ENCODE peak calls at places on chromosomes 3 and 15, in eight cellular contexts. One of them, this sample, is unnamed.

GRCh38 chr15:95839367-95839782 is 491.1 kb upstream of the NR2F2 start:
- DNase-seq in AG04450: no peak
- DNase-seq in cardiac fibroblast: peak
- DNase-seq in spleen: no peak
- DNase-seq in neural progenitor cell: no peak
- DNase-seq in transverse colon: no peak
- DNase-seq in prostate gland: no peak
- DNase-seq in type B pancreatic cell: no peak
- DNase-seq in this sample: no peak

GRCh38 chr3:187382609-187383151 is 14.5 kb downstream of the RTP4 start:
- DNase-seq in AG04450: no peak
- DNase-seq in cardiac fibroblast: peak
- DNase-seq in spleen: no peak
- DNase-seq in neural progenitor cell: peak
- DNase-seq in transverse colon: no peak
- DNase-seq in prostate gland: no peak
- DNase-seq in type B pancreatic cell: no peak
- DNase-seq in this sample: no peak

GRCh38 chr3:101128786-101129185 is 135.6 kb upstream of the ABI3BP start:
- DNase-seq in AG04450: no peak
- DNase-seq in cardiac fibroblast: no peak
- DNase-seq in spleen: no peak
- DNase-seq in neural progenitor cell: no peak
- DNase-seq in transverse colon: no peak
- DNase-seq in prostate gland: no peak
- DNase-seq in type B pancreatic cell: no peak
- DNase-seq in this sample: no peak

GRCh38 chr3:186025161-186025560 is 83.7 kb downstream of the ETV5 start:
- DNase-seq in AG04450: peak
- DNase-seq in cardiac fibroblast: peak
- DNase-seq in spleen: no peak
- DNase-seq in neural progenitor cell: no peak
- DNase-seq in transverse colon: no peak
- DNase-seq in prostate gland: no peak
- DNase-seq in type B pancreatic cell: no peak
- DNase-seq in this sample: peak

GRCh38 chr3:38582316-38582715 is 67.2 kb downstream of the SCN5A start:
- DNase-seq in AG04450: no peak
- DNase-seq in cardiac fibroblast: no peak
- DNase-seq in spleen: peak
- DNase-seq in neural progenitor cell: no peak
- DNase-seq in transverse colon: peak
- DNase-seq in prostate gland: no peak
- DNase-seq in type B pancreatic cell: peak
- DNase-seq in this sample: no peak

GRCh38 chr3:57164217-57164605 is 942 bp downstream of the IL17RD start:
- DNase-seq in AG04450: no peak
- DNase-seq in cardiac fibroblast: peak
- DNase-seq in spleen: no peak
- DNase-seq in neural progenitor cell: no peak
- DNase-seq in transverse colon: peak
- DNase-seq in prostate gland: peak
- DNase-seq in type B pancreatic cell: no peak
- DNase-seq in this sample: no peak

GRCh38 chr15:41487802-41488201 is 5.9 kb upstream of the ITPKA start:
- DNase-seq in AG04450: no peak
- DNase-seq in cardiac fibroblast: no peak
- DNase-seq in spleen: no peak
- DNase-seq in neural progenitor cell: no peak
- DNase-seq in transverse colon: no peak
- DNase-seq in prostate gland: no peak
- DNase-seq in type B pancreatic cell: no peak
- DNase-seq in this sample: no peak

GRCh38 chr3:59866076-59866475 is 816.3 kb upstream of the CFAP20DC start:
- DNase-seq in AG04450: no peak
- DNase-seq in cardiac fibroblast: no peak
- DNase-seq in spleen: no peak
- DNase-seq in neural progenitor cell: no peak
- DNase-seq in transverse colon: no peak
- DNase-seq in prostate gland: no peak
- DNase-seq in type B pancreatic cell: no peak
- DNase-seq in this sample: no peak

GRCh38 chr3:129892486-129892856 is 1.0 kb downstream of the TMCC1 start:
- DNase-seq in AG04450: no peak
- DNase-seq in cardiac fibroblast: no peak
- DNase-seq in spleen: peak
- DNase-seq in neural progenitor cell: no peak
- DNase-seq in transverse colon: no peak
- DNase-seq in prostate gland: no peak
- DNase-seq in type B pancreatic cell: no peak
- DNase-seq in this sample: no peak

GRCh38 chr15:78044407-78045155 is 32.9 kb downstream of the TBC1D2B start:
- DNase-seq in AG04450: no peak
- DNase-seq in cardiac fibroblast: peak
- DNase-seq in spleen: no peak
- DNase-seq in neural progenitor cell: no peak
- DNase-seq in transverse colon: no peak
- DNase-seq in prostate gland: no peak
- DNase-seq in type B pancreatic cell: no peak
- DNase-seq in this sample: peak

GRCh38 chr3:32143849-32144757 is 37.7 kb downstream of the GPD1L start:
- DNase-seq in AG04450: peak
- DNase-seq in cardiac fibroblast: peak
- DNase-seq in spleen: no peak
- DNase-seq in neural progenitor cell: peak
- DNase-seq in transverse colon: peak
- DNase-seq in prostate gland: peak
- DNase-seq in type B pancreatic cell: no peak
- DNase-seq in this sample: peak

GRCh38 chr15:42723068-42723467 is 13.9 kb downstream of the CDAN1 start:
- DNase-seq in AG04450: no peak
- DNase-seq in cardiac fibroblast: no peak
- DNase-seq in spleen: no peak
- DNase-seq in neural progenitor cell: peak
- DNase-seq in transverse colon: no peak
- DNase-seq in prostate gland: no peak
- DNase-seq in type B pancreatic cell: no peak
- DNase-seq in this sample: no peak
- TF ChIP-seq CTCF in AG04450: no peak
- TF ChIP-seq CTCF in cardiac fibroblast: no peak
- TF ChIP-seq CTCF in spleen: no peak
- TF ChIP-seq CTCF in neural progenitor cell: peak
- TF ChIP-seq CTCF in transverse colon: no peak
- TF ChIP-seq CTCF in prostate gland: peak
- TF ChIP-seq CTCF in type B pancreatic cell: peak
- TF ChIP-seq CTCF in this sample: peak

GRCh38 chr3:86702381-86702958 is 288.5 kb downstream of the VGLL3 start:
- DNase-seq in AG04450: no peak
- DNase-seq in cardiac fibroblast: peak
- DNase-seq in spleen: no peak
- DNase-seq in neural progenitor cell: peak
- DNase-seq in transverse colon: no peak
- DNase-seq in prostate gland: no peak
- DNase-seq in type B pancreatic cell: no peak
- DNase-seq in this sample: no peak
- TF ChIP-seq CTCF in AG04450: peak
- TF ChIP-seq CTCF in cardiac fibroblast: peak
- TF ChIP-seq CTCF in spleen: no peak
- TF ChIP-seq CTCF in neural progenitor cell: peak
- TF ChIP-seq CTCF in transverse colon: peak
- TF ChIP-seq CTCF in prostate gland: no peak
- TF ChIP-seq CTCF in type B pancreatic cell: peak
- TF ChIP-seq CTCF in this sample: peak

GRCh38 chr15:92077353-92078080 is 224.0 kb downstream of the SLCO3A1 start:
- DNase-seq in AG04450: no peak
- DNase-seq in cardiac fibroblast: peak
- DNase-seq in spleen: no peak
- DNase-seq in neural progenitor cell: peak
- DNase-seq in transverse colon: peak
- DNase-seq in prostate gland: peak
- DNase-seq in type B pancreatic cell: no peak
- DNase-seq in this sample: peak
- TF ChIP-seq CTCF in AG04450: peak
- TF ChIP-seq CTCF in cardiac fibroblast: peak
- TF ChIP-seq CTCF in spleen: peak
- TF ChIP-seq CTCF in neural progenitor cell: peak
- TF ChIP-seq CTCF in transverse colon: peak
- TF ChIP-seq CTCF in prostate gland: peak
- TF ChIP-seq CTCF in type B pancreatic cell: peak
- TF ChIP-seq CTCF in this sample: peak

DNA sequence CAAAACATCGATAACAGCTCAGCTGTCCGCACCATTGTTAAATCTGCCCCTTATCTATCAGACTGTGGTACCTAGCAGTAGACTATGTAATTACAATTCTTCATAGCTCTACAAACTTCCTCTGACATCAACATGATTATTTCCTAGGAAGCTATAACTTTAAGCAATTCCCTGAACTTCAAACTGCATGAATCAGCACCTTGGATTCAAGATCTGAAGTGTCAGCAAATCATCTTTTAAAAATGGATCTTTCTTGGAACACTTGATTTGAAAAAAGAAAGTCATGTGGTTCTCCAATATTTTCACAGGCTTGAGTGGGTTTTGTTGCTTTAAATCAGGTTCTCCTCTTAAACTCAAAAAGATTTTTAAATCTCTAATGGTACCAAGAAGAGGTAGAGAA is 680.7 kb upstream of the LMCD1 start:
- DNase-seq in AG04450: no peak
- DNase-seq in cardiac fibroblast: no peak
- DNase-seq in spleen: no peak
- DNase-seq in neural progenitor cell: no peak
- DNase-seq in transverse colon: no peak
- DNase-seq in prostate gland: no peak
- DNase-seq in type B pancreatic cell: no peak
- DNase-seq in this sample: no peak
- TF ChIP-seq CTCF in AG04450: no peak
- TF ChIP-seq CTCF in cardiac fibroblast: no peak
- TF ChIP-seq CTCF in spleen: no peak
- TF ChIP-seq CTCF in neural progenitor cell: no peak
- TF ChIP-seq CTCF in transverse colon: no peak
- TF ChIP-seq CTCF in prostate gland: no peak
- TF ChIP-seq CTCF in type B pancreatic cell: no peak
- TF ChIP-seq CTCF in this sample: no peak

DNA sequence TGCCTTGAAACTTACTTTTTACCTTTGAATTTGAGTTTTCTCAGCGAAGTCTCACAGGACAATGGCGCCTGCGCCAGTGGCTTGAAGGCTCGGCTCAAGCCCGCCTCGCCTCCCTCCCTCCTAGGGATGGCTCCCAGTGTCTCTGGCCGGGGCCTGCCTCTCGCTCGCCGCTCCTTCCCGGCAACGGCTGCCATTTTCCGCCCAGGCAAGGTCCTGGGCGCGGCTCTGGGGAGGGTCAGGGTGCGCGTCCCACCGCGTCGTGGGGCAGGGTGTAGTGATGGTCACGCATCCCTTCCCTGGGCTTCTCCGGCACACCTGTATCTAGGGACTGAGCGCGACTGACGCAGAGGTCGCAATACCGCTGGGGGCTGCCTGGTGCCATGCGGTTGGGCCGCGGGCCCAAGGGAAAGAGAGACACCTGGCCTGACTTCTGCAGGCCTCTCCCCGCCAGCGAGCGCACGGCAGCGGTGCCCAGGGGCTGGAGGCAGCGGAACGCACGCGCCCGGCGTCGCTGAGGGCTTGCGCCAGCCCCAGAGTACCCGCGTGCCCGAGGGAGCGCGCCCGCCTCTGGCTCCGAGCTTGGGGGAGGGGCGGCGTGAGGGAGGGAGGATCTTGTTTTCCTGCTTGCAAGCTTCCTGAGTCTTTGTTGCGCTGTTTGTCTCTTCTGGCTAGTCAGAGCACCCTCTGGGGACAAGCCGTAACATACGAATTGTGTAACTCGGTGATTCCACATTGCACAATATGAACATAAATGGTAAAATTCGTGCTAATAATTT is 20.7 kb upstream of the FEM1B start:
- DNase-seq in AG04450: no peak
- DNase-seq in cardiac fibroblast: peak
- DNase-seq in spleen: peak
- DNase-seq in neural progenitor cell: peak
- DNase-seq in transverse colon: peak
- DNase-seq in prostate gland: peak
- DNase-seq in type B pancreatic cell: peak
- DNase-seq in this sample: peak
- TF ChIP-seq CTCF in AG04450: no peak
- TF ChIP-seq CTCF in cardiac fibroblast: no peak
- TF ChIP-seq CTCF in spleen: no peak
- TF ChIP-seq CTCF in neural progenitor cell: no peak
- TF ChIP-seq CTCF in transverse colon: no peak
- TF ChIP-seq CTCF in prostate gland: no peak
- TF ChIP-seq CTCF in type B pancreatic cell: no peak
- TF ChIP-seq CTCF in this sample: no peak